ENCODE peak calls at places on chromosomes 12 and 14, in eight cellular contexts. One of them, this sample, is unnamed.

GRCh38 chr14:63933110-63933509 is 80.3 kb downstream of the SYNE2 start:
- DNase-seq in ovary: no peak
- DNase-seq in uterus: no peak
- DNase-seq in SK-N-MC: no peak
- DNase-seq in GM12865: peak; percentile 51
- DNase-seq in AG10803: no peak
- DNase-seq in stomach: no peak
- DNase-seq in aorta: no peak
- DNase-seq in this sample: no peak

GRCh38 chr14:105525861-105526780 is at the start of gene TMEM121:
- DNase-seq in ovary: peak; percentile 61
- DNase-seq in uterus: peak; percentile 39
- DNase-seq in SK-N-MC: no peak
- DNase-seq in GM12865: peak; percentile 33
- DNase-seq in AG10803: no peak
- DNase-seq in stomach: no peak
- DNase-seq in aorta: peak; percentile 80
- DNase-seq in this sample: no peak

GRCh38 chr14:105939810-105940508 is 413.6 kb downstream of the TMEM121 start:
- DNase-seq in ovary: no peak
- DNase-seq in uterus: no peak
- DNase-seq in SK-N-MC: no peak
- DNase-seq in GM12865: peak; percentile 46
- DNase-seq in AG10803: no peak
- DNase-seq in stomach: peak; percentile 22
- DNase-seq in aorta: no peak
- DNase-seq in this sample: no peak

GRCh38 chr12:95437565-95437964 is 36.4 kb upstream of the METAP2 start:
- DNase-seq in ovary: no peak
- DNase-seq in uterus: no peak
- DNase-seq in SK-N-MC: no peak
- DNase-seq in GM12865: no peak
- DNase-seq in AG10803: no peak
- DNase-seq in stomach: no peak
- DNase-seq in aorta: no peak
- DNase-seq in this sample: no peak

GRCh38 chr12:127161466-127161865 is 1105.5 kb upstream of the TMEM132C start:
- DNase-seq in ovary: no peak
- DNase-seq in uterus: no peak
- DNase-seq in SK-N-MC: no peak
- DNase-seq in GM12865: no peak
- DNase-seq in AG10803: no peak
- DNase-seq in stomach: no peak
- DNase-seq in aorta: no peak
- DNase-seq in this sample: no peak

GRCh38 chr12:102334765-102335164 is 137.1 kb upstream of the PMCH start:
- DNase-seq in ovary: no peak
- DNase-seq in uterus: no peak
- DNase-seq in SK-N-MC: no peak
- DNase-seq in GM12865: no peak
- DNase-seq in AG10803: no peak
- DNase-seq in stomach: no peak
- DNase-seq in aorta: no peak
- DNase-seq in this sample: no peak

GRCh38 chr14:67620217-67620789 is 583 bp downstream of the ARG2 start:
- DNase-seq in ovary: peak; percentile 48
- DNase-seq in uterus: peak; percentile 19
- DNase-seq in SK-N-MC: no peak
- DNase-seq in GM12865: no peak
- DNase-seq in AG10803: no peak
- DNase-seq in stomach: peak; percentile 26
- DNase-seq in aorta: peak; percentile 77
- DNase-seq in this sample: no peak

GRCh38 chr12:93758974-93759373 is 81.8 kb downstream of the CRADD start:
- DNase-seq in ovary: no peak
- DNase-seq in uterus: no peak
- DNase-seq in SK-N-MC: no peak
- DNase-seq in GM12865: no peak
- DNase-seq in AG10803: no peak
- DNase-seq in stomach: no peak
- DNase-seq in aorta: no peak
- DNase-seq in this sample: no peak

GRCh38 chr14:57833304-57833703 is 32.6 kb downstream of the SLC35F4 start:
- DNase-seq in ovary: no peak
- DNase-seq in uterus: peak; percentile 37
- DNase-seq in SK-N-MC: no peak
- DNase-seq in GM12865: no peak
- DNase-seq in AG10803: peak; percentile 92
- DNase-seq in stomach: no peak
- DNase-seq in aorta: no peak
- DNase-seq in this sample: peak; percentile 72

GRCh38 chr12:80282761-80283160 is 161.3 kb upstream of the PTPRQ start:
- DNase-seq in ovary: no peak
- DNase-seq in uterus: no peak
- DNase-seq in SK-N-MC: no peak
- DNase-seq in GM12865: no peak
- DNase-seq in AG10803: peak; percentile 48
- DNase-seq in stomach: no peak
- DNase-seq in aorta: no peak
- DNase-seq in this sample: no peak

GRCh38 chr14:104587641-104588040 is 8.1 kb downstream of the C14orf180 start:
- DNase-seq in ovary: no peak
- DNase-seq in uterus: no peak
- DNase-seq in SK-N-MC: no peak
- DNase-seq in GM12865: no peak
- DNase-seq in AG10803: no peak
- DNase-seq in stomach: no peak
- DNase-seq in aorta: no peak
- DNase-seq in this sample: no peak

DNA sequence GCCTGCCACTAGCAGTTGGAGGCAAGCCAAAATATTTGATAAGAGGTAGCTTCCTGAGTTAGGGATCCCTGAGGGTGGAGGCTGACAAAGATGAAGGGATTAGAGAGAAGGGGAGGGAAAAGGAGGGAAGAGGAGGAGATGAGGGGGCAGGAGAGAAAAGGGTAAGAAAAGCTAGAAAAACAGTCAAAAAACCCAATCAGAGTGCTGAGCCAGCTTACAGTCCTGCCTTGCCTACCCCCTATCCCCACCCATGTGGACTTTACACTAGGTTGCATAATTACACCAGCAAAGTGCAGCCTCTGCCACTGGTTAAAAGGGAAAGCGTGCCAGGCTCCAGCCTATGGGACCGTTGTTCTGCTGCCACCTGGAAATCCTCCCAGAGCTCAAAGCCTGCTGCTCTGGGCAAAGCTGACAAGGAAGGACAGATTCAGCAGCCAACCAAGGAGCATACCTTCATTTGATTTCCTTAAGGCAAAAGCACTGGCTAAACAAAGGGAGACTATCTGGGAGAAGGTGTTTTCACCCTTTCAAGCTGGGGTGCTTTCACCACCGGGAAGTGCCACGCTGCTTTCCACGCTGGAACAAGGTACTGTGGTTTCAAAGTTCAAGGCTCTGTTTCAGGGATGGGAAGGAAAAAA is 3.9 kb upstream of the NUMB start:
- DNase-seq in ovary: peak; percentile 50
- DNase-seq in uterus: peak; percentile 26
- DNase-seq in SK-N-MC: no peak
- DNase-seq in GM12865: no peak
- DNase-seq in AG10803: peak; percentile 63
- DNase-seq in stomach: peak; percentile 92
- DNase-seq in aorta: no peak
- DNase-seq in this sample: no peak
- H3K4me3 ChIP-seq in ovary: no peak overlapping the region
- H3K4me3 ChIP-seq in uterus: no peak overlapping the region
- H3K4me3 ChIP-seq in SK-N-MC: peak overlapping the region; percentile 64
- H3K4me3 ChIP-seq in GM12865: no peak overlapping the region
- H3K4me3 ChIP-seq in AG10803: peak overlapping the region; percentile 5
- H3K4me3 ChIP-seq in stomach: peak overlapping the region; percentile 15
- H3K4me3 ChIP-seq in aorta: no peak overlapping the region
- H3K4me3 ChIP-seq in this sample: no peak overlapping the region

DNA sequence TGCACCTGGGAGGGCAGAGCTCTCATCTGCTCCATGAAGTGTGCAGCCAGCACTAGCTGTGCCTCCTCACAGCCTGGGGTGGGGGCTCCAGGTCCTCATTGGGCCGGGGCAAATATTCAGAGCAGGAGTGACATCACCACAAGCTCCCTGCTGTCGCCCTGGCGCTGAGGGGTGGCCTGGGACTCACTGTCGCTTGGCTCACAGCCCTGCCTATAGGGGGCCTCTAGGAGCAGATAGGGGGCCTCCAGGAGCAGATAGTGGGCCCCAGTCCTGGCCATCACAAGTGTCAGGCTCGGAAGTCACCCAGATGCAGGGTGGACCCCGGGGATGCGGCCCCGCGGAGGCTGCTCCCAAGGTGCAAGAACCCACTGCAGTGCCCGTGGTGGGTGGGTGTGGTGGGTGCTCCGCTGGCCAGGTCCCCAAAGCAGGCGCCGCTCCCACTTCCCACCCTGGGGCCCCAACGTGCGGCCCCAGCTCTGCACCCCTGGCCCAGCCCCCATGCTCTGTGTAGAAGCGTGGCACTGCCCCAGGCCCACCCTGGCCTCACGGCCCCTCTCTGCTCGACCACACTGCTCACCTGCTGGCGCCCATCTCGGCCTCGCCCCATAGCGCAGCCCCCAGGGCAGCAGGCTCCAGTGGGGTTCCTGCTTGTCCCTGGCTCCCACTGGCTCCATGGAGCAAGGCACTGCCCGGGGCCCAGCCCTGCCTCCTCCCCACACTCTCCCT is 18.0 kb downstream of the SYNJ2BP start:
- DNase-seq in ovary: no peak
- DNase-seq in uterus: no peak
- DNase-seq in SK-N-MC: no peak
- DNase-seq in GM12865: no peak
- DNase-seq in AG10803: no peak
- DNase-seq in stomach: no peak
- DNase-seq in aorta: peak; percentile 73
- DNase-seq in this sample: no peak
- H3K4me3 ChIP-seq in ovary: no peak overlapping the region
- H3K4me3 ChIP-seq in uterus: no peak overlapping the region
- H3K4me3 ChIP-seq in SK-N-MC: no peak overlapping the region
- H3K4me3 ChIP-seq in GM12865: no peak overlapping the region
- H3K4me3 ChIP-seq in AG10803: no peak overlapping the region
- H3K4me3 ChIP-seq in stomach: no peak overlapping the region
- H3K4me3 ChIP-seq in aorta: no peak overlapping the region
- H3K4me3 ChIP-seq in this sample: no peak overlapping the region

GRCh38 chr12:121099779-121100178 is 32.9 kb upstream of the P2RX7 start:
- DNase-seq in ovary: no peak
- DNase-seq in uterus: no peak
- DNase-seq in SK-N-MC: no peak
- DNase-seq in GM12865: no peak
- DNase-seq in AG10803: no peak
- DNase-seq in stomach: no peak
- DNase-seq in aorta: no peak
- DNase-seq in this sample: no peak

GRCh38 chr12:121092034-121092433 is 40.6 kb upstream of the P2RX7 start:
- DNase-seq in ovary: no peak
- DNase-seq in uterus: no peak
- DNase-seq in SK-N-MC: no peak
- DNase-seq in GM12865: no peak
- DNase-seq in AG10803: no peak
- DNase-seq in stomach: no peak
- DNase-seq in aorta: no peak
- DNase-seq in this sample: no peak

GRCh38 chr12:121096199-121096798 is 36.4 kb upstream of the P2RX7 start:
- DNase-seq in ovary: no peak
- DNase-seq in uterus: no peak
- DNase-seq in SK-N-MC: no peak
- DNase-seq in GM12865: no peak
- DNase-seq in AG10803: no peak
- DNase-seq in stomach: no peak
- DNase-seq in aorta: no peak
- DNase-seq in this sample: no peak

GRCh38 chr12:121093487-121093891 is 39.2 kb upstream of the P2RX7 start:
- DNase-seq in ovary: no peak
- DNase-seq in uterus: no peak
- DNase-seq in SK-N-MC: no peak
- DNase-seq in GM12865: no peak
- DNase-seq in AG10803: no peak
- DNase-seq in stomach: no peak
- DNase-seq in aorta: no peak
- DNase-seq in this sample: no peak

DNA sequence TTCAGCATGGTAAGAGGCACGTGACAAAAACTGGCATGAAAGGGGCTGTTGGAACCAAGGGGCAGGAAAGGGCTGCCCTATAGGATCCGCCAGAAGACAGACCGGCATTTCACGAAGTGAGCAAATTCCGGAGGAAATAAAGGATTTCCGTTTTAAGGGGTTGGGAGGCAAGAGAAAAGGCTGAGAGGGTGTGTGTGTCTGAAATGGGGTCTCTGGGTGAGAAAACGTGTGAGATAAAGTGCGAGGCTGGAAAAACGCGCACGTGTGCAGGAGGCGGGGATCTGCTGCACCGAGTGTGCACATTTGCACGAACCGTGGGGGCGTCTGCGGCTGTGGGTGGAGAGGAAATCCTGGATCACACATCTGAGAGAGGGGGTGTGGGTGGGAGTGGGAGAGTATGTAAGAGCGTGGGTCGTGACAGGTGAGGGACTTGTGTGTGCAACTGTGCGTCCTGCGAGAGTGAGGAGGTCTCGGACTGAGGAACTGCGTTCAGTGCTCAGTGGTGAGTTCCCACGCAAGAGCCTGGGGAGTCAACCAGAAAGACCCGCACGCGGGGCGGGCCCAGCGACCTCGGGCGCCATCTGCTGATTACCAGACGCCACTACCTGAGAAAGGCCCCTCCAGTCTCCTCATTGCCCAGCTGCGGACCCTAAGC is 37.0 kb upstream of the P2RX7 start:
- DNase-seq in ovary: peak; percentile 82
- DNase-seq in uterus: peak; percentile 65
- DNase-seq in SK-N-MC: no peak
- DNase-seq in GM12865: peak; percentile 75
- DNase-seq in AG10803: peak; percentile 42
- DNase-seq in stomach: peak; percentile 78
- DNase-seq in aorta: peak; percentile 90
- DNase-seq in this sample: no peak
- H3K4me3 ChIP-seq in ovary: peak overlapping the region; percentile 8
- H3K4me3 ChIP-seq in uterus: peak overlapping the region; percentile 18
- H3K4me3 ChIP-seq in SK-N-MC: peak overlapping the region; percentile 83
- H3K4me3 ChIP-seq in GM12865: peak overlapping the region; percentile 37
- H3K4me3 ChIP-seq in AG10803: peak overlapping the region; percentile 58
- H3K4me3 ChIP-seq in stomach: peak overlapping the region; percentile 24
- H3K4me3 ChIP-seq in aorta: no peak overlapping the region
- H3K4me3 ChIP-seq in this sample: peak overlapping the region; percentile 53

DNA sequence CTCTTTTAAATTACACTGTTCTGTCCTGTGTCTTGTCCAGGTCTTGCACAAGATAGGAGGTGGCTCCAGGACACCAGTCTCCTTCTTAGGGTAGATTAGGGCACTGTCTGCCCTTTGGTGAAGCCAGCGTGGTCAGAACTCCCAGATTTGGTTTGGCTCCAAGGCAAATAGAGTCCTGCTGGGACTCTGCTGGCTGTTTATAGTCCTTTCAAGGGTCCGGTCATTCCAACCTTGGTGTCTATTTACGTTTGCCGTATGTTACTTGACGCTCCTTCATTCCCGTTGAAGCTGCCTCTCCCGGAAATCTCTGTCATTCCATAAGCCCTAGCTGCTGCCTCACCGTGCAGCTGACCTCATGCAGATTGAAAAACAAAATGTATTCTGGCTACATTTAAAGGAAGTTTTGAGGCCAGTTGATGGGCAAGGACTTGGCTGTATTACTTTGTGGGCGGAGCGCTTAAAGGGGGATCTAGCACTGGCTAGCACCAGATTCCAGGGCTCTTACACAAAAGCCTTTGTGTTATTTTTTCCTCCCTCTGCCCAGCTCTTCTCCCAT is 180.6 kb downstream of the AKAP6 start:
- DNase-seq in ovary: peak; percentile 42
- DNase-seq in uterus: peak; percentile 25
- DNase-seq in SK-N-MC: no peak
- DNase-seq in GM12865: no peak
- DNase-seq in AG10803: peak; percentile 99
- DNase-seq in stomach: peak; percentile 30
- DNase-seq in aorta: peak; percentile 90
- DNase-seq in this sample: peak; percentile 99
- H3K4me3 ChIP-seq in ovary: no peak overlapping the region
- H3K4me3 ChIP-seq in uterus: no peak overlapping the region
- H3K4me3 ChIP-seq in SK-N-MC: no peak overlapping the region
- H3K4me3 ChIP-seq in GM12865: no peak overlapping the region
- H3K4me3 ChIP-seq in AG10803: peak overlapping the region; percentile 28
- H3K4me3 ChIP-seq in stomach: no peak overlapping the region
- H3K4me3 ChIP-seq in aorta: peak overlapping the region; percentile 11
- H3K4me3 ChIP-seq in this sample: no peak overlapping the region

This sample was measured in AG04449.